ENCODE peak calls at places on chromosomes 3 and 15, in five cellular contexts. I, X, U, G and Q are unnamed samples. For H3K9me3, the result is how much of the 10 kb centered on the place peaks cover.

GRCh38 chr3:133832802-133833144 is 27.2 kb downstream of the SRPRB start:
- DNase-seq in I (peak), X (no peak), U (no peak), G (no peak), Q (no peak)

GRCh38 chr3:50365080-50365841 is 5.9 kb upstream of the TMEM115 start:
- DNase-seq in I (peak), X (peak), U (peak), G (peak), Q (peak)

GRCh38 chr3:175606650-175607318 is 747.6 kb downstream of the NAALADL2 start:
- DNase-seq in I (no peak), X (no peak), U (peak), G (no peak), Q (no peak)

GRCh38 chr3:11636372-11636760 is 7.3 kb downstream of the VGLL4 start:
- DNase-seq in I (no peak), X (no peak), U (no peak), G (no peak), Q (no peak)

GRCh38 chr15:51227967-51228783 is 110.2 kb downstream of the CYP19A1 start:
- DNase-seq in I (peak), X (no peak), U (peak), G (peak), Q (no peak)

GRCh38 chr3:38658886-38659285 is 9.4 kb upstream of the SCN5A start:
- DNase-seq in I (peak), X (no peak), U (no peak), G (no peak), Q (no peak)

GRCh38 chr15:74994685-74995084 is 678 bp upstream of the SCAMP5 start:
- DNase-seq in I (no peak), X (no peak), U (no peak), G (no peak), Q (no peak)

GRCh38 chr15:74144153-74144775 is 13.9 kb downstream of the ISLR2 start:
- DNase-seq in I (no peak), X (no peak), U (no peak), G (no peak), Q (no peak)

GRCh38 chr15:39582286-39582976 is 1.6 kb downstream of the THBS1 start:
- DNase-seq in I (peak), X (no peak), U (peak), G (peak), Q (no peak)

GRCh38 chr15:83776986-83777385 is 123.1 kb downstream of the ADAMTSL3 start:
- DNase-seq in I (no peak), X (no peak), U (no peak), G (no peak), Q (no peak)

GRCh38 chr3:10667269-10667668 is 148.8 kb upstream of the SLC6A11 start:
- DNase-seq in I (no peak), X (no peak), U (no peak), G (no peak), Q (no peak)

GRCh38 chr15:100781061-100781960 is 98.3 kb upstream of the ALDH1A3 start:
- DNase-seq in I (peak), X (no peak), U (no peak), G (no peak), Q (no peak)

GRCh38 chr15:67915374-67916050 is 75.7 kb upstream of the RNU6-1 start:
- DNase-seq in I (no peak), X (no peak), U (no peak), G (peak), Q (no peak)

GRCh38 chr15:77493324-77493907 is 72.7 kb downstream of the HMG20A start:
- DNase-seq in I (no peak), X (no peak), U (peak), G (no peak), Q (no peak)

GRCh38 chr3:125212096-125212508 is 446 bp downstream of the SLC12A8 start:
- DNase-seq in I (no peak), X (no peak), U (no peak), G (no peak), Q (no peak)

GRCh38 chr15:82807920-82808633 is 1.4 kb upstream of the WHAMM start:
- DNase-seq in I (no peak), X (no peak), U (no peak), G (no peak), Q (no peak)

GRCh38 chr15:52348056-52348745 is 52.6 kb upstream of the MYO5C start:
- DNase-seq in I (no peak), X (no peak), U (peak), G (no peak), Q (no peak)

GRCh38 chr3:16352428-16352827 is 87.4 kb downstream of the OXNAD1 start:
- DNase-seq in I (no peak), X (no peak), U (no peak), G (no peak), Q (no peak)

GRCh38 chr15:44427756-44428724 is 611 bp downstream of the CTDSPL2 start:
- DNase-seq in I (no peak), X (no peak), U (peak), G (no peak), Q (no peak)

GRCh38 chr3:194485876-194486539 is 794 bp downstream of the ATP13A3 start:
- DNase-seq in I (peak), X (peak), U (peak), G (peak), Q (no peak)

GRCh38 chr3:194488007-194488742 is 1.4 kb upstream of the ATP13A3 start:
- DNase-seq in I (peak), X (no peak), U (no peak), G (no peak), Q (no peak)

GRCh38 chr3:194487289-194488006 is 646 bp upstream of the ATP13A3 start:
- DNase-seq in I (peak), X (peak), U (no peak), G (peak), Q (no peak)

GRCh38 chr3:194485471-194485875 is 1.3 kb downstream of the ATP13A3 start:
- DNase-seq in I (no peak), X (no peak), U (peak), G (no peak), Q (no peak)

DNA sequence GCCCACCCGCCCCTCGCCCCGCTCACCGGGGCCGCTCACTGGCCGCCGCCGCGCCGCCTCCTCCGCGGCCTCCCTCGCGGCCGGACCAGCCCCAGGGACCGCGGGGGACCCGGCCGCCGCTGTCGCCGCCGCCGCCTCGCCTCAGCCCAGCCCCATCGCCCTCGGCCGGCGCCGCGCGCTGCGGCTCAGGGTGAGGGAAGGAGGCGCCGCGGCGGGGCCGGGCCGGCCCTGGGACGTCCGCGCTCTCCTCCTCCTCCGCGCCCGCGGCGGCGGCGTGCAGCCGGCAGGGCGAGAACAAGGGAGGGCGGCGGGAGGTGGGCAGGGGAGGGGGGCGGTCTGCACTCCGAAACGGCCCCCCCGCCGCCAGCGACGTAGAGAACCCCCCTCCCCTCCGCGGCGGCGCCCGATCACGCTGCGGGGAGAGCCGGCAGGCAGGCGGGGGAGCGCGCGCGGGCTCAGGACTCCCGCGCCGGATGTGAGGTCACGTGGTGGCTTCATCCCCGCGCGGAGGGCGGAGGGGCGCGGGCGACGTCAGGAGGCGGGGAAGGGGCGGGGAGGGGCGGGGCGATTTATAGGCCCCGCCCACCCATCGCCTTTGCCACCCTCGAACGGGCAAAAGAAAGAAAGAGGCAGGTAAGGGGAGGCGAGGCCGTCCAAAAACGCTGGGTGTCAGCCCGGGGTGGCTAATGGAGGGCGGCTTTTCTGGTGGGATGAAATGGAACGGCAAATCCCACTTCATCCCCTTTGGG is at the start of gene ATP13A3:
- DNase-seq in I (peak), X (peak), U (peak), G (peak), Q (peak)
- TF ChIP-seq POLR2A in I (peak), X (peak), U (peak), G (no peak), Q (no peak)

GRCh38 chr3:55206000-55206399 is 278.1 kb upstream of the LRTM1 start:
- DNase-seq in I (no peak), X (no peak), U (peak), G (no peak), Q (no peak)
- TF ChIP-seq CTCF in I (no peak), X (no peak), U (no peak), G (no peak), Q (no peak)

DNA sequence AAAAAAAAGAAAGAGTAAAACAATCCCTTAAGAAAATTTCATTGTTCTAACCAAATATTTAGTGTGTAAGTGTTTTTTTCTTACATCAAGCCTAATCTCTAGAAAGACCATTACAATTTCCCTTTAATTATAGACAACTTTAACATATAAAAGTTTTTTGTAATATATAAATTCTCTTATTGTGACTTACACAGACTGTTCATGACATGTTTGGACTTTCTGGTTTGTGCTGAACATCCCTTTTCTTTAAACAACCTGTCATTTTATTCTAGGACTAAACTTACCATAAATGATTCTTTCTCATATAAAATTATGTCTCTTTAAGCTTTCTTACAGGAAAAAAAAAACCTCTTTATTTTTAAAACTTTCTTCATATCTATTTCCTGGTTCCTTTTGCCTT is 13.0 kb upstream of the BTLA start:
- DNase-seq in I (no peak), X (no peak), U (no peak), G (no peak), Q (no peak)
- H3K9me3 ChIP-seq in I (under half), X (under half), U (under half), G (under half), Q (under half)

DNA sequence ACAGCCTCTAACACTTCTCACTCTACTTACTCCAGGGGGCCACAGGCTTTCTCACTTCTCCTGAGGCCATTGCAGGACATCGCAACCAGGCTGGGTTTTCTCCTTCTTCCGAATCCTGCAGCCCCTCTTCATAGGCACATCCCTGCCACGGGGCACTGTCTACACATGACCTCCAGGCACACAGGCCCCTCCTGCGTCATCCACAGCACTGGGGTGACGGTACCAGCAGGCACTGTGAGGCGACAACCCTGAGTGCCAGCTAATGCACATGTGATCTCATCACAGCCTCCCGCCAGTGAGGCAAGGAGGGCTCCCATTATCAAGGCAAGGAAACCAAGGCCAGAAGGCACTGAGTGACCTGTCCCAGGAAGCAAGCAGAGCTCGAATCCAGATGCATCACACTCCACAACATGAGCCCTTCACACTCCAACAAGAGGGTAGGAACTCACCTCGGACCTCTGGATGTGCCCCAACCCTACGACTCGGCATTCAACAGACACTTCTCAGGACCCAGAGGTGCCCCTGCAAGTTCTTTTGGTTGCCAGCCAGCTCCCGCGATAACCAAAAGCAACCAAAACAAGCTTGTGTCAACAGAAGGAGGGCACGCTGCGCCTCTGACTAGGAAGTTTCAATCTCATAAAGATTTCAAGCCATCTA is 16.7 kb downstream of the FAM174B start:
- DNase-seq in I (no peak), X (peak), U (no peak), G (no peak), Q (no peak)
- TF ChIP-seq POLR2A in I (no peak), X (no peak), U (no peak), G (no peak), Q (no peak)

DNA sequence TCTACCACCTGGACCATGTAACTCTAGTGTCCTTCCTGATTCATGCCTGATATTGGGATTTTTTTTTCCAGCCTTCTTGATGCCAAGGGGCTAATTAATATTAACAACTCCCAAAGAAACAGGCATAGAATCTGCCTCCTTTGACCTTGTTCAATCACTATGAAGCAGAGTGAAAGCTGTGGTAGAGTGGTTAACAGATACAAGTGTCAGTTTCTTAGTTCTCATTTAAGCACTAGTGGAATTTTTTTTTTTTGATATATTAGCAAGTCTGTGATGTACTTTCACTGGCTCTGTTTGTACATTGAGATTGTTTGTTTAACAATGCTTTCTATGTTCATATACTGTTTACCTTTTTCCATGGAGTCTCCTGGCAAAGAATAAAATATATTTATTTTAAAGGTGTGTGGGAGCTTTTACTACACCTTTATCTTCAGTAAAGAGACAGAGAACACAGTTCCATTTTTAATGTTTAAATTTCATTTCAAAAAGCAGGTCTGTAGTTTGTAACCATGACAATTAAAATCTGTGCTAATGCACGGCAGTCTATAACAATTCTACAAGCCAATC is 67.1 kb downstream of the TOP2B start:
- DNase-seq in I (no peak), X (no peak), U (no peak), G (no peak), Q (no peak)
- TF ChIP-seq CTCF in I (no peak), X (no peak), U (no peak), G (no peak), Q (no peak)

GRCh38 chr3:72223628-72224027 is 438.7 kb upstream of the PROK2 start:
- DNase-seq in I (no peak), X (no peak), U (no peak), G (no peak), Q (no peak)
- H3K9me3 ChIP-seq in I (under half), X (under half), U (under half), G (under half), Q (under half)